ENCODE peak calls at places on chromosome 9, in ten cellular contexts. A is naive thymus-derived CD4-positive, alpha-beta T cell; Y is T-helper 1 cell; M is activated CD8-positive, alpha-beta memory T cell treated with anti-CD3 and anti-CD28 coated beads for 4 hours; Q is activated CD8-positive, alpha-beta T cell treated with anti-CD3 and anti-CD28 coated beads for 36 hours; B is fibroblast of the conjunctiva; W is NCI-H460; Z is IMR-90; V is tibial artery; U is brain microvascular endothelial cell. L is an unnamed sample.
A peak's percentile ranks its signal among the peaks of the same experiment; 100 is the strongest.

GRCh38 chr9:94782367-94783120 is 56.0 kb downstream of the AOPEP start:
- DNase-seq in A (peak; percentile 2), Y (no peak), M (no peak), Q (no peak), B (no peak), W (no peak), Z (peak; percentile 83), V (no peak), U (no peak), L (no peak)

GRCh38 chr9:88191451-88191850 is 53.2 kb upstream of the SPATA31C2 start:
- DNase-seq in A (no peak), Y (no peak), M (no peak), Q (no peak), B (no peak), W (no peak), Z (no peak), V (no peak), U (no peak), L (no peak)

GRCh38 chr9:112119225-112120045 is 55.7 kb downstream of the SUSD1 start:
- DNase-seq in A (no peak), Y (no peak), M (no peak), Q (no peak), B (no peak), W (no peak), Z (peak; percentile 45), V (no peak), U (no peak), L (no peak)

GRCh38 chr9:113896713-113897112 is 20.6 kb downstream of the ZNF618 start:
- DNase-seq in A (no peak), Y (no peak), M (no peak), Q (no peak), B (no peak), W (no peak), Z (no peak), V (no peak), U (no peak), L (no peak)

GRCh38 chr9:109456811-109457210 is 41.3 kb downstream of the PTPN3 start:
- DNase-seq in A (no peak), Y (no peak), M (no peak), Q (no peak), B (no peak), W (no peak), Z (no peak), V (no peak), U (no peak), L (no peak)

GRCh38 chr9:37575921-37576721 is at the start of gene FBXO10:
- DNase-seq in A (peak; percentile 31), Y (peak; percentile 9), M (no peak), Q (peak; percentile 53), B (peak; percentile 33), W (no peak), Z (peak; percentile 77), V (peak; percentile 54), U (peak; percentile 47), L (peak; percentile 74)

GRCh38 chr9:110615526-110615925 is 36.0 kb upstream of the SVEP1 start:
- DNase-seq in A (no peak), Y (no peak), M (no peak), Q (no peak), B (no peak), W (no peak), Z (peak; percentile 72), V (no peak), U (peak; percentile 20), L (no peak)

GRCh38 chr9:70413427-70413797 is 1.0 kb downstream of the KLF9 start:
- DNase-seq in A (peak; percentile 83), Y (no peak), M (peak; percentile 9), Q (peak; percentile 83), B (no peak), W (no peak), Z (no peak), V (no peak), U (no peak), L (no peak)

GRCh38 chr9:137030528-137030927 is 1.4 kb downstream of the FUT7 start:
- DNase-seq in A (no peak), Y (no peak), M (no peak), Q (peak; percentile 76), B (no peak), W (no peak), Z (no peak), V (no peak), U (no peak), L (no peak)

GRCh38 chr9:127897194-127897692 is 2.2 kb downstream of the ST6GALNAC6 start:
- DNase-seq in A (no peak), Y (no peak), M (no peak), Q (peak; percentile 56), B (peak; percentile 77), W (no peak), Z (peak; percentile 77), V (peak; percentile 89), U (peak; percentile 65), L (peak; percentile 94)

GRCh38 chr9:4674783-4675182 is 4.6 kb upstream of the CDC37L1 start:
- DNase-seq in A (no peak), Y (no peak), M (no peak), Q (no peak), B (peak; percentile 92), W (no peak), Z (peak; percentile 95), V (no peak), U (no peak), L (no peak)

GRCh38 chr9:34163439-34163838 is 15.4 kb upstream of the UBAP1 start:
- DNase-seq in A (no peak), Y (no peak), M (no peak), Q (no peak), B (no peak), W (no peak), Z (peak; percentile 32), V (no peak), U (no peak), L (no peak)

GRCh38 chr9:89375181-89375760 is 57.0 kb downstream of the SECISBP2 start:
- DNase-seq in A (no peak), Y (no peak), M (no peak), Q (peak; percentile 64), B (no peak), W (no peak), Z (no peak), V (no peak), U (peak; percentile 2), L (no peak)

GRCh38 chr9:121811140-121811539 is 159.7 kb downstream of the DAB2IP start:
- DNase-seq in A (no peak), Y (no peak), M (no peak), Q (no peak), B (no peak), W (no peak), Z (no peak), V (no peak), U (no peak), L (no peak)

GRCh38 chr9:132472199-132472598 is 62.2 kb downstream of the CFAP77 start:
- DNase-seq in A (no peak), Y (no peak), M (no peak), Q (no peak), B (no peak), W (no peak), Z (no peak), V (no peak), U (no peak), L (no peak)

GRCh38 chr9:113675475-113675941 is 200.6 kb upstream of the ZNF618 start:
- DNase-seq in A (no peak), Y (no peak), M (no peak), Q (no peak), B (peak; percentile 65), W (no peak), Z (peak; percentile 100), V (peak; percentile 81), U (peak; percentile 99), L (peak; percentile 93)

GRCh38 chr9:134052491-134052890 is 15.3 kb downstream of the BRD3 start:
- DNase-seq in A (no peak), Y (no peak), M (no peak), Q (no peak), B (no peak), W (no peak), Z (no peak), V (no peak), U (no peak), L (no peak)

GRCh38 chr9:126722922-126723806 is 81.7 kb upstream of the ZBTB43 start:
- DNase-seq in A (peak; percentile 78), Y (peak; percentile 60), M (peak; percentile 53), Q (peak; percentile 83), B (no peak), W (peak; percentile 20), Z (no peak), V (no peak), U (no peak), L (no peak)

GRCh38 chr9:101737705-101738565 is 512 bp downstream of the GRIN3A start:
- DNase-seq in A (no peak), Y (no peak), M (no peak), Q (peak; percentile 1), B (no peak), W (peak; percentile 5), Z (no peak), V (no peak), U (no peak), L (no peak)

GRCh38 chr9:130124471-130124870 is 47.7 kb upstream of the NCS1 start:
- DNase-seq in A (no peak), Y (no peak), M (no peak), Q (no peak), B (no peak), W (no peak), Z (peak; percentile 68), V (no peak), U (no peak), L (no peak)

GRCh38 chr9:95425910-95426551 is 90.7 kb downstream of the PTCH1 start:
- DNase-seq in A (no peak), Y (no peak), M (no peak), Q (peak; percentile 21), B (no peak), W (peak; percentile 11), Z (peak; percentile 74), V (no peak), U (no peak), L (peak; percentile 51)

GRCh38 chr9:69168709-69169217 is 5.3 kb upstream of the TJP2 start:
- DNase-seq in A (peak; percentile 38), Y (peak; percentile 7), M (peak; percentile 14), Q (peak; percentile 80), B (no peak), W (no peak), Z (peak; percentile 82), V (no peak), U (no peak), L (no peak)

GRCh38 chr9:19424176-19424779 is 15.5 kb downstream of the ACER2 start:
- DNase-seq in A (no peak), Y (no peak), M (no peak), Q (no peak), B (no peak), W (no peak), Z (no peak), V (no peak), U (no peak), L (no peak)

GRCh38 chr9:70868661-70869652 is 252.5 kb downstream of the TRPM3 start:
- DNase-seq in A (no peak), Y (no peak), M (no peak), Q (no peak), B (no peak), W (peak; percentile 12), Z (no peak), V (no peak), U (peak; percentile 3), L (no peak)

GRCh38 chr9:15725953-15726352 is 173.1 kb downstream of the CCDC171 start:
- DNase-seq in A (no peak), Y (no peak), M (no peak), Q (no peak), B (peak; percentile 47), W (no peak), Z (no peak), V (no peak), U (no peak), L (no peak)

GRCh38 chr9:120612218-120612617 is 32.3 kb upstream of the CDK5RAP2 start:
- DNase-seq in A (no peak), Y (no peak), M (no peak), Q (no peak), B (no peak), W (peak; percentile 11), Z (peak; percentile 4), V (no peak), U (no peak), L (no peak)

GRCh38 chr9:109311281-109311680 is 9.6 kb downstream of the EPB41L4B start:
- DNase-seq in A (no peak), Y (no peak), M (no peak), Q (no peak), B (no peak), W (no peak), Z (peak; percentile 27), V (no peak), U (peak; percentile 11), L (no peak)

GRCh38 chr9:97850746-97851449 is 2.1 kb upstream of the FOXE1 start:
- DNase-seq in A (no peak), Y (no peak), M (no peak), Q (no peak), B (no peak), W (no peak), Z (no peak), V (no peak), U (no peak), L (no peak)

L was measured in hepatic stellate cell.